ENCODE peak calls at places on chromosomes 2 and 18, in four cellular contexts. P, H, J and Q are unnamed samples.

GRCh38 chr18:61528961-61529360 is 195.7 kb downstream of the CDH20 start:
- DNase-seq in P (no peak), H (no peak), J (no peak), Q (no peak)

GRCh38 chr2:219386532-219387280 is 1.0 kb downstream of the DNPEP start:
- DNase-seq in P (no peak), H (no peak), J (no peak), Q (no peak)

GRCh38 chr2:149221898-149222297 is 108.5 kb upstream of the LYPD6 start:
- DNase-seq in P (no peak), H (peak), J (no peak), Q (no peak)

GRCh38 chr2:56534321-56534720 is 350.5 kb downstream of the CCDC85A start:
- DNase-seq in P (no peak), H (no peak), J (peak), Q (peak)

GRCh38 chr2:178330175-178331021 is 120.6 kb downstream of the PRKRA start:
- DNase-seq in P (no peak), H (no peak), J (no peak), Q (no peak)

GRCh38 chr2:50838316-50838715 is 193.6 kb downstream of the NRXN1 start:
- DNase-seq in P (no peak), H (no peak), J (no peak), Q (no peak)

GRCh38 chr2:197170137-197170682 is 140.4 kb downstream of the ANKRD44 start:
- DNase-seq in P (no peak), H (no peak), J (no peak), Q (peak)

GRCh38 chr2:19580264-19580663 is 221.8 kb upstream of the OSR1 start:
- DNase-seq in P (no peak), H (no peak), J (peak), Q (no peak)

GRCh38 chr2:236735742-236736360 is 166.2 kb downstream of the ACKR3 start:
- DNase-seq in P (no peak), H (peak), J (no peak), Q (no peak)

GRCh38 chr2:157046396-157046795 is 211.1 kb upstream of the GALNT5 start:
- DNase-seq in P (no peak), H (no peak), J (no peak), Q (no peak)

GRCh38 chr18:34055227-34055626 is 169.5 kb downstream of the NOL4 start:
- DNase-seq in P (no peak), H (no peak), J (no peak), Q (no peak)

GRCh38 chr2:7012141-7012809 is 95.1 kb downstream of the RNF144A start:
- DNase-seq in P (no peak), H (no peak), J (peak), Q (peak)

GRCh38 chr18:21735452-21736015 is 5.1 kb upstream of the MIB1 start:
- DNase-seq in P (no peak), H (peak), J (peak), Q (peak)

GRCh38 chr2:218319813-218320360 is 27.6 kb upstream of the TMBIM1 start:
- DNase-seq in P (no peak), H (no peak), J (no peak), Q (no peak)

GRCh38 chr2:28406276-28407096 is 13.8 kb downstream of the FOSL2 start:
- DNase-seq in P (no peak), H (no peak), J (peak), Q (no peak)

GRCh38 chr2:237618449-237618848 is 8.9 kb upstream of the LRRFIP1 start:
- DNase-seq in P (no peak), H (no peak), J (peak), Q (peak)

GRCh38 chr2:41886145-41886664 is 161.6 kb upstream of the PKDCC start:
- DNase-seq in P (no peak), H (no peak), J (no peak), Q (no peak)

GRCh38 chr2:207248702-207249355 is 83.1 kb upstream of the KLF7 start:
- DNase-seq in P (no peak), H (no peak), J (no peak), Q (no peak)

GRCh38 chr18:74050807-74051206 is 96.8 kb downstream of the FBXO15 start:
- DNase-seq in P (no peak), H (no peak), J (no peak), Q (no peak)

GRCh38 chr2:151718247-151718646 is 16.0 kb downstream of the NEB start:
- DNase-seq in P (no peak), H (no peak), J (no peak), Q (no peak)

GRCh38 chr18:59514193-59514592 is 155.1 kb upstream of the LMAN1 start:
- DNase-seq in P (peak), H (peak), J (peak), Q (peak)

GRCh38 chr2:239274391-239275001 is 126.3 kb downstream of the HDAC4 start:
- DNase-seq in P (peak), H (peak), J (peak), Q (peak)

GRCh38 chr18:9361191-9361590 is 26.6 kb downstream of the TWSG1 start:
- DNase-seq in P (no peak), H (no peak), J (no peak), Q (no peak)

GRCh38 chr2:235270951-235271350 is 222.9 kb upstream of the AGAP1 start:
- DNase-seq in P (no peak), H (no peak), J (peak), Q (peak)

GRCh38 chr2:229137623-229138022 is 133.5 kb downstream of the PID1 start:
- DNase-seq in P (no peak), H (no peak), J (no peak), Q (no peak)

GRCh38 chr18:42414756-42415454 is 459.9 kb downstream of the PIK3C3 start:
- DNase-seq in P (peak), H (no peak), J (peak), Q (peak)

GRCh38 chr18:53115876-53116585 is 776.0 kb downstream of the DCC start:
- DNase-seq in P (no peak), H (no peak), J (no peak), Q (peak)

GRCh38 chr18:54672846-54673475 is 81.9 kb downstream of the DYNAP start:
- DNase-seq in P (no peak), H (peak), J (peak), Q (no peak)
- TF ChIP-seq CTCF in P (no peak), H (no peak), J (no peak), Q (no peak)

DNA sequence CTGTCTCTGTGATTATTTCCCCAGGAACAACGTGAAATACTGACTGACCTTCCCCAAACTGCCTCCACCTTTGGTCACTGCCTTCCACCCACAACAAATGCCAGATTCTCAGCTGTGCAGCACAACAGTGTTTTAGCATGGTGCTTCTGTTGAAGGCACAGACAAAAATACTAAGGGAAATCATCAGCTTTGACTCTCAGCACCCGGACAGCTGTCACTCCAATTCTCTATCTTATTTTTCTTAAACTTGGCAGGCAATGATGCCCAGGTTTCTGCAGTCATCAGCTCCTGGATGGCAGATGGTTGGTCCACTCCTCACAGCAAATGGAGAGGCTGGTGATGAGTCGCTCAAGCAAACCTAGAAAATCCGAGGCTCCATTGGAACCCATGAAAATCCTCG is 2.9 kb upstream of the FAM124B start:
- DNase-seq in P (no peak), H (no peak), J (no peak), Q (no peak)
- H3K4me3 ChIP-seq in P (no peak), H (no peak), J (no peak), Q (no peak)

GRCh38 chr2:105179469-105180372 is 61.8 kb upstream of the GPR45 start:
- DNase-seq in P (peak), H (peak), J (peak), Q (peak)
- TF ChIP-seq CTCF in P (no peak), H (peak), J (peak), Q (peak)

DNA sequence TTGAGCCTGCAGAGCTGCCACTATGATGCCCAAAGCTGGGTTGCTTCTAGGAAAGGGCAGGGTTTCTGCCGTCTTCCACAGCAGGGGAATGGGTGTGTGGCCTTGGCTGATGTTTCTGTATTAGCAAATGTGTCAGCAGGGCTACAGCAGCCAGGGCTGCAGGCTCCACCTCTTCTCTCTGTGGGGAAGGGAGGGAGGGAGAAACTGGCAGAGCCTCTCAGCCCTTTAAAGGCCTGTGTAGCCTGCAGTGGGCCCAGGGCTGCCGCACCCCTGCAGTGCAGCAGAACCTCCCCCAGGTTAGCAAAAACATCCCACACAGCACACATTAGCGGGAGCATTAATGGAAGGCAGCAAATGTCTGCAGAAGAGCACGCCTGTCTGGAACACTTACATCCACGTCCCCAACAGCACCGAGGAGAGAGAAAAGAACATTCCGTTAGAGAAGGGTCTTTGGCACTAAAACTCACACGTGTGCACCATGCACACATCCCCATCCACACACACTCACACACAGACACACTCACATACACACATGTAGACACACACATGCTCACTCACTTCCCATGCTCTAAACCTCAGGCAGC is 23.9 kb downstream of the MRPL35 start:
- DNase-seq in P (peak), H (no peak), J (peak), Q (peak)
- H3K4me3 ChIP-seq in P (no peak), H (no peak), J (no peak), Q (peak)

DNA sequence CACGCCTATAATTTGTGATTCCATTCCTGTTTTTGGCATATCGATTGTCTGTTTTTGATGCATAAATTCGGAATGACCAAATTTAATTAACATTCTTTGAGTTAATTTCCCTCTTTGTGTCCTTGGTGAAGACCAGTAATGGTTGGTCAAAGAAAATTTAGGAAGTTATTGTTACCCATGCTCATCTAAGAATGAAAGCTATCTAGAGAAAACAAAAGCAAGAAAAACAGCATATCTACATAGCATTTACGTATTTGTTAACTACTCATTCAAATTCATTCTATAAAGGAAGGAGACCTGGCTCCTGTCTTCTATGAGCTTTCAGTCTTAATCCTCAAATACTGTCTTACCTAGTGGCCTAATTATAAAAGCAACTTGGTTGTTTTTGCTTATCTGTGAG is 59.2 kb upstream of the CHST9 start:
- DNase-seq in P (no peak), H (no peak), J (no peak), Q (no peak)
- TF ChIP-seq CTCF in P (no peak), H (no peak), J (no peak), Q (no peak)

GRCh38 chr2:1863386-1863785 is 119.1 kb upstream of the PXDN start:
- DNase-seq in P (no peak), H (no peak), J (no peak), Q (no peak)

GRCh38 chr2:1859671-1860450 is 115.5 kb upstream of the PXDN start:
- DNase-seq in P (no peak), H (no peak), J (no peak), Q (no peak)

GRCh38 chr2:1858733-1859132 is 114.4 kb upstream of the PXDN start:
- DNase-seq in P (no peak), H (no peak), J (no peak), Q (no peak)

GRCh38 chr2:1862881-1863280 is 118.6 kb upstream of the PXDN start:
- DNase-seq in P (no peak), H (no peak), J (no peak), Q (no peak)

GRCh38 chr2:1860931-1861330 is 116.6 kb upstream of the PXDN start:
- DNase-seq in P (no peak), H (no peak), J (no peak), Q (no peak)
- H3K4me3 ChIP-seq in P (no peak), H (no peak), J (no peak), Q (no peak)

GRCh38 chr2:226932443-226932842 is 96.6 kb downstream of the RHBDD1 start:
- DNase-seq in P (no peak), H (no peak), J (no peak), Q (no peak)
- TF ChIP-seq CTCF in P (no peak), H (no peak), J (no peak), Q (no peak)

GRCh38 chr2:64288932-64289655 is 144.9 kb upstream of the PELI1 start:
- DNase-seq in P (no peak), H (no peak), J (peak), Q (peak)
- H3K4me3 ChIP-seq in P (no peak), H (no peak), J (no peak), Q (no peak)

GRCh38 chr2:121776361-121776760 is 20.9 kb downstream of the TSN start:
- DNase-seq in P (no peak), H (no peak), J (no peak), Q (no peak)

GRCh38 chr2:121776885-121777698 is 21.6 kb downstream of the TSN start:
- DNase-seq in P (no peak), H (no peak), J (no peak), Q (peak)

GRCh38 chr2:121777699-121778058 is 22.2 kb downstream of the TSN start:
- DNase-seq in P (no peak), H (no peak), J (peak), Q (peak)

GRCh38 chr2:121783180-121783579 is 27.7 kb downstream of the TSN start:
- DNase-seq in P (no peak), H (no peak), J (no peak), Q (no peak)

GRCh38 chr2:121778736-121779487 is 23.5 kb downstream of the TSN start:
- DNase-seq in P (no peak), H (no peak), J (no peak), Q (no peak)
- TF ChIP-seq CTCF in P (no peak), H (no peak), J (no peak), Q (no peak)

GRCh38 chr18:2549462-2549861 is 21.8 kb downstream of the METTL4 start:
- DNase-seq in P (no peak), H (no peak), J (no peak), Q (no peak)
- H3K4me3 ChIP-seq in P (no peak), H (no peak), J (no peak), Q (no peak)